ENCODE peak calls at places on chromosomes 16 and 17, in six cellular contexts. One of them, this sample, is unnamed. For H3K9me3, the result is how much of the 10 kb centered on the place peaks cover.

GRCh38 chr16:79045191-79045590 is 555.3 kb downstream of the MAF start:
- DNase-seq in psoas muscle: no peak
- DNase-seq in cardiac muscle cell: no peak
- DNase-seq in pancreas: no peak
- DNase-seq in CD4-positive, CD25-positive, alpha-beta regulatory T cell: no peak
- DNase-seq in tibial nerve: no peak
- DNase-seq in this sample: no peak

GRCh38 chr16:68079616-68080344 is 5.4 kb upstream of the NFATC3 start:
- DNase-seq in tibial nerve: peak
- DNase-seq in psoas muscle: peak
- DNase-seq in cardiac muscle cell: peak
- DNase-seq in CD4-positive, CD25-positive, alpha-beta regulatory T cell: peak
- DNase-seq in pancreas: peak
- DNase-seq in this sample: peak

GRCh38 chr17:81254955-81255717 is 16.0 kb downstream of the NDUFAF8 start:
- DNase-seq in psoas muscle: peak
- DNase-seq in CD4-positive, CD25-positive, alpha-beta regulatory T cell: no peak
- DNase-seq in pancreas: peak
- DNase-seq in cardiac muscle cell: peak
- DNase-seq in tibial nerve: peak
- DNase-seq in this sample: peak

GRCh38 chr17:47621293-47622178 is 28.2 kb upstream of the KPNB1 start:
- DNase-seq in CD4-positive, CD25-positive, alpha-beta regulatory T cell: no peak
- DNase-seq in pancreas: no peak
- DNase-seq in psoas muscle: peak
- DNase-seq in tibial nerve: no peak
- DNase-seq in cardiac muscle cell: peak
- DNase-seq in this sample: peak

GRCh38 chr16:10625595-10626357 is 45.4 kb upstream of the EMP2 start:
- DNase-seq in CD4-positive, CD25-positive, alpha-beta regulatory T cell: no peak
- DNase-seq in psoas muscle: no peak
- DNase-seq in cardiac muscle cell: no peak
- DNase-seq in tibial nerve: no peak
- DNase-seq in pancreas: no peak
- DNase-seq in this sample: no peak

GRCh38 chr17:65194670-65195334 is 57.6 kb downstream of the RGS9 start:
- DNase-seq in tibial nerve: no peak
- DNase-seq in cardiac muscle cell: no peak
- DNase-seq in psoas muscle: no peak
- DNase-seq in CD4-positive, CD25-positive, alpha-beta regulatory T cell: no peak
- DNase-seq in pancreas: peak
- DNase-seq in this sample: no peak

GRCh38 chr17:18181358-18181757 is 2.3 kb upstream of the ALKBH5 start:
- DNase-seq in pancreas: no peak
- DNase-seq in tibial nerve: no peak
- DNase-seq in cardiac muscle cell: no peak
- DNase-seq in CD4-positive, CD25-positive, alpha-beta regulatory T cell: no peak
- DNase-seq in psoas muscle: no peak
- DNase-seq in this sample: no peak

GRCh38 chr17:48127371-48128051 is 19.9 kb downstream of the SNX11 start:
- DNase-seq in cardiac muscle cell: peak
- DNase-seq in tibial nerve: no peak
- DNase-seq in psoas muscle: no peak
- DNase-seq in pancreas: no peak
- DNase-seq in CD4-positive, CD25-positive, alpha-beta regulatory T cell: no peak
- DNase-seq in this sample: peak

GRCh38 chr16:64996641-64997040 is 125.2 kb downstream of the CDH11 start:
- DNase-seq in pancreas: no peak
- DNase-seq in cardiac muscle cell: no peak
- DNase-seq in psoas muscle: no peak
- DNase-seq in tibial nerve: no peak
- DNase-seq in CD4-positive, CD25-positive, alpha-beta regulatory T cell: no peak
- DNase-seq in this sample: no peak

GRCh38 chr17:21511368-21512195 is 135.4 kb downstream of the KCNJ12 start:
- DNase-seq in pancreas: peak
- DNase-seq in psoas muscle: peak
- DNase-seq in cardiac muscle cell: peak
- DNase-seq in tibial nerve: peak
- DNase-seq in CD4-positive, CD25-positive, alpha-beta regulatory T cell: peak
- DNase-seq in this sample: peak

GRCh38 chr16:4653981-4654380 is 29.4 kb downstream of the MGRN1 start:
- DNase-seq in cardiac muscle cell: no peak
- DNase-seq in CD4-positive, CD25-positive, alpha-beta regulatory T cell: no peak
- DNase-seq in pancreas: peak
- DNase-seq in psoas muscle: no peak
- DNase-seq in tibial nerve: no peak
- DNase-seq in this sample: no peak

GRCh38 chr17:80005360-80006338 is 30.0 kb downstream of the TBC1D16 start:
- DNase-seq in psoas muscle: peak
- DNase-seq in CD4-positive, CD25-positive, alpha-beta regulatory T cell: peak
- DNase-seq in tibial nerve: no peak
- DNase-seq in pancreas: peak
- DNase-seq in cardiac muscle cell: peak
- DNase-seq in this sample: peak

GRCh38 chr16:28146536-28146935 is 65.2 kb downstream of the XPO6 start:
- DNase-seq in psoas muscle: no peak
- DNase-seq in cardiac muscle cell: no peak
- DNase-seq in CD4-positive, CD25-positive, alpha-beta regulatory T cell: no peak
- DNase-seq in tibial nerve: no peak
- DNase-seq in pancreas: no peak
- DNase-seq in this sample: no peak

GRCh38 chr16:69112285-69113129 is 7.1 kb downstream of the HAS3 start:
- DNase-seq in CD4-positive, CD25-positive, alpha-beta regulatory T cell: no peak
- DNase-seq in pancreas: peak
- DNase-seq in psoas muscle: peak
- DNase-seq in cardiac muscle cell: peak
- DNase-seq in tibial nerve: peak
- DNase-seq in this sample: peak

GRCh38 chr17:82281502-82282238 is 8.2 kb upstream of the CSNK1D start:
- DNase-seq in cardiac muscle cell: no peak
- DNase-seq in CD4-positive, CD25-positive, alpha-beta regulatory T cell: no peak
- DNase-seq in psoas muscle: no peak
- DNase-seq in tibial nerve: no peak
- DNase-seq in pancreas: peak
- DNase-seq in this sample: peak

GRCh38 chr17:78484300-78485159 is 92.7 kb downstream of the DNAH17 start:
- DNase-seq in tibial nerve: no peak
- DNase-seq in cardiac muscle cell: peak
- DNase-seq in CD4-positive, CD25-positive, alpha-beta regulatory T cell: peak
- DNase-seq in psoas muscle: no peak
- DNase-seq in pancreas: no peak
- DNase-seq in this sample: no peak

GRCh38 chr17:74182041-74182783 is 21.3 kb upstream of the RPL38 start:
- DNase-seq in CD4-positive, CD25-positive, alpha-beta regulatory T cell: no peak
- DNase-seq in psoas muscle: no peak
- DNase-seq in tibial nerve: no peak
- DNase-seq in cardiac muscle cell: no peak
- DNase-seq in pancreas: no peak
- DNase-seq in this sample: peak

GRCh38 chr17:44959821-44960523 is 8.1 kb downstream of the C1QL1 start:
- DNase-seq in cardiac muscle cell: no peak
- DNase-seq in psoas muscle: no peak
- DNase-seq in CD4-positive, CD25-positive, alpha-beta regulatory T cell: no peak
- DNase-seq in pancreas: no peak
- DNase-seq in tibial nerve: no peak
- DNase-seq in this sample: no peak

GRCh38 chr16:1036121-1036520 is 36.4 kb upstream of the SSTR5 start:
- DNase-seq in cardiac muscle cell: no peak
- DNase-seq in pancreas: no peak
- DNase-seq in tibial nerve: no peak
- DNase-seq in CD4-positive, CD25-positive, alpha-beta regulatory T cell: no peak
- DNase-seq in psoas muscle: no peak
- DNase-seq in this sample: no peak

GRCh38 chr17:18974407-18975149 is 22.6 kb downstream of the SLC5A10 start:
- DNase-seq in cardiac muscle cell: no peak
- DNase-seq in tibial nerve: no peak
- DNase-seq in psoas muscle: no peak
- DNase-seq in CD4-positive, CD25-positive, alpha-beta regulatory T cell: no peak
- DNase-seq in pancreas: no peak
- DNase-seq in this sample: no peak

GRCh38 chr16:22402191-22402590 is 27.8 kb upstream of the CDR2 start:
- DNase-seq in CD4-positive, CD25-positive, alpha-beta regulatory T cell: no peak
- DNase-seq in cardiac muscle cell: no peak
- DNase-seq in pancreas: no peak
- DNase-seq in psoas muscle: no peak
- DNase-seq in tibial nerve: no peak
- DNase-seq in this sample: no peak

GRCh38 chr17:72616457-72616856 is 476.0 kb downstream of the SLC39A11 start:
- DNase-seq in CD4-positive, CD25-positive, alpha-beta regulatory T cell: no peak
- DNase-seq in pancreas: no peak
- DNase-seq in tibial nerve: no peak
- DNase-seq in psoas muscle: no peak
- DNase-seq in cardiac muscle cell: no peak
- DNase-seq in this sample: no peak

GRCh38 chr16:27149986-27150385 is 53.3 kb upstream of the KDM8 start:
- DNase-seq in CD4-positive, CD25-positive, alpha-beta regulatory T cell: no peak
- DNase-seq in psoas muscle: no peak
- DNase-seq in cardiac muscle cell: no peak
- DNase-seq in tibial nerve: no peak
- DNase-seq in pancreas: no peak
- DNase-seq in this sample: no peak

GRCh38 chr16:19223235-19223847 is 55.3 kb downstream of the SYT17 start:
- DNase-seq in tibial nerve: peak
- DNase-seq in psoas muscle: no peak
- DNase-seq in pancreas: no peak
- DNase-seq in cardiac muscle cell: peak
- DNase-seq in CD4-positive, CD25-positive, alpha-beta regulatory T cell: no peak
- DNase-seq in this sample: no peak

GRCh38 chr16:81166417-81167300 is 70.5 kb upstream of the GCSH start:
- DNase-seq in pancreas: no peak
- DNase-seq in cardiac muscle cell: no peak
- DNase-seq in psoas muscle: no peak
- DNase-seq in tibial nerve: no peak
- DNase-seq in CD4-positive, CD25-positive, alpha-beta regulatory T cell: no peak
- DNase-seq in this sample: no peak

GRCh38 chr17:7241047-7241733 is 1.1 kb downstream of the GABARAP start:
- DNase-seq in pancreas: no peak
- DNase-seq in CD4-positive, CD25-positive, alpha-beta regulatory T cell: no peak
- DNase-seq in cardiac muscle cell: no peak
- DNase-seq in tibial nerve: no peak
- DNase-seq in psoas muscle: no peak
- DNase-seq in this sample: no peak

GRCh38 chr16:83791916-83792315 is 15.9 kb upstream of the HSBP1 start:
- DNase-seq in pancreas: no peak
- DNase-seq in cardiac muscle cell: no peak
- DNase-seq in tibial nerve: no peak
- DNase-seq in psoas muscle: no peak
- DNase-seq in CD4-positive, CD25-positive, alpha-beta regulatory T cell: no peak
- DNase-seq in this sample: no peak

GRCh38 chr17:45147102-45147580 is 1.1 kb upstream of the HEXIM1 start:
- DNase-seq in pancreas: no peak
- DNase-seq in CD4-positive, CD25-positive, alpha-beta regulatory T cell: peak
- DNase-seq in psoas muscle: no peak
- DNase-seq in cardiac muscle cell: peak
- DNase-seq in tibial nerve: peak
- DNase-seq in this sample: peak

GRCh38 chr16:85130707-85131028 is 18.4 kb upstream of the CIBAR2 start:
- DNase-seq in cardiac muscle cell: no peak
- DNase-seq in psoas muscle: no peak
- DNase-seq in CD4-positive, CD25-positive, alpha-beta regulatory T cell: no peak
- DNase-seq in tibial nerve: no peak
- DNase-seq in pancreas: no peak
- DNase-seq in this sample: no peak
- H3K27ac ChIP-seq in cardiac muscle cell: peak
- H3K27ac ChIP-seq in psoas muscle: peak
- H3K27ac ChIP-seq in CD4-positive, CD25-positive, alpha-beta regulatory T cell: no peak
- H3K27ac ChIP-seq in tibial nerve: peak
- H3K27ac ChIP-seq in pancreas: no peak
- H3K27ac ChIP-seq in this sample: peak

GRCh38 chr16:35743101-35743692 is 2283.8 kb downstream of the TP53TG3F start:
- DNase-seq in psoas muscle: no peak
- DNase-seq in CD4-positive, CD25-positive, alpha-beta regulatory T cell: no peak
- DNase-seq in pancreas: no peak
- DNase-seq in cardiac muscle cell: no peak
- DNase-seq in tibial nerve: no peak
- DNase-seq in this sample: no peak
- H3K9me3 ChIP-seq in psoas muscle: under half
- H3K9me3 ChIP-seq in CD4-positive, CD25-positive, alpha-beta regulatory T cell: under half
- H3K9me3 ChIP-seq in pancreas: under half
- H3K9me3 ChIP-seq in cardiac muscle cell: under half
- H3K9me3 ChIP-seq in tibial nerve: under half
- H3K9me3 ChIP-seq in this sample: under half

DNA sequence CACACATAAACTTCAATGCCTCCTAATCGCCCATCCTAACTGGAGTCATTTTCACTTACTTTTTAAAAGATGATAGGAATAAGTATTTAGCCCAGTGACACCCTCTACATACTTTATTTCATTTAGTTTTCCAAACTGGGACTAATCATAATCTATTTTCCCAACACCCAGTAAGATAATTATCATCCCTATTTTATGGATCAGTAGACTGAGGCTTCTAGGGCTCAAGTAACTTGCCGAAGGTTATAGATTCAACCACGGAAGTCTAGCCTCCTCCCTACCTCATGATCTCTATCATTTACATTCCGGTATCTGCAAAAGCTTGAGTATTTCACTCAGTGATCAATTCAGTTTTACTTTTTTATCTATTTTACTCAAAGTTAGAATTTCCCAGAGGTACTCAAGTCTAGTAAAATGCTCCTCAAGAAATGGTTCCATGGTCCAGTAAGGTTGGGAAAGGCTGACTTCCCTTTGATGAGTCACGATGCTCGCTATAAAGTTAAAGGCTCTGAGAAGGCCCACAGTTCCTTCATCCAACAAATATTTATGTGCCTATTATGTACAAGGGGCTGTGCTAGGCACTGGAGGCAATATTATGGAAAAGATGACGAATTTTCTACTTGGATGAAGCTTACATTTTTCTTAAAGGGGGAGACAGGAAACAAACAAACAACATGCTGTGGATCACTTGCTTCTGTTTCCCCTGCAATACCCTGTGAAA is 75.1 kb downstream of the TOX3 start:
- DNase-seq in tibial nerve: no peak
- DNase-seq in psoas muscle: no peak
- DNase-seq in CD4-positive, CD25-positive, alpha-beta regulatory T cell: no peak
- DNase-seq in cardiac muscle cell: peak
- DNase-seq in pancreas: no peak
- DNase-seq in this sample: no peak
- H3K27ac ChIP-seq in tibial nerve: no peak
- H3K27ac ChIP-seq in psoas muscle: no peak
- H3K27ac ChIP-seq in CD4-positive, CD25-positive, alpha-beta regulatory T cell: no peak
- H3K27ac ChIP-seq in cardiac muscle cell: no peak
- H3K27ac ChIP-seq in pancreas: no peak
- H3K27ac ChIP-seq in this sample: no peak

DNA sequence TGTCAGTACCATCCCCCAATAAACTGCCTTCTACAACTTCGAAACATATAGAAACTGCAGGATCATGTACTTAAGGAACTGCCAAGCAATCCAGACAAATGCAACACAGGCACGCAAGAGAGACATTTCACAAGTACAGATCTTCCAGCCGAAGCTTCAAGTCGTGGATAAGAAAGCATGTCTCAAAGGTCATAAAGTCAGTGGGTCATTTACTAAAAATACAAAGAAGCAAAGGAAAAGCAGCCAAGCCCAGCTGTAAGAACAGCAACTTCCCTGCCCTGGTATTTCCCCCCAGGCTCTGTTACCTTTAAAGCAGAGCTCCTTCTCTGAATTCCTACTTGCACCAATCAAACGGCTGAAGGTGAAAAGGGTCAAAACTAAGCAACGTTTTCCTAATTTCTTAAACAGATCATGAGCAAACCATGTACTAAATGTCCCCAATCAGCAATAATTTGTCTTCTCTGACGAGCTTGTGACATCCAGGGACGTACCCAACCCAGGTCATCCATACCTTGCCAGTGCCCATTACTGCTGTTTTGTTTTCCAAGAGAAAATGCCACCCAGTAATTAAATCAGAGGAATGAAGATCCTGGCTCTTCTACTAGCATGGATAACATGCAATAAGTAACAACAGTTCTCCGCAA is 1.7 kb downstream of the AKTIP start:
- DNase-seq in cardiac muscle cell: no peak
- DNase-seq in CD4-positive, CD25-positive, alpha-beta regulatory T cell: no peak
- DNase-seq in pancreas: no peak
- DNase-seq in psoas muscle: no peak
- DNase-seq in tibial nerve: no peak
- DNase-seq in this sample: no peak
- H3K9me3 ChIP-seq in cardiac muscle cell: under half
- H3K9me3 ChIP-seq in CD4-positive, CD25-positive, alpha-beta regulatory T cell: under half
- H3K9me3 ChIP-seq in pancreas: under half
- H3K9me3 ChIP-seq in psoas muscle: under half
- H3K9me3 ChIP-seq in tibial nerve: under half
- H3K9me3 ChIP-seq in this sample: under half

This sample was measured in kidney.